ENCODE peak calls at places on chromosomes 12 and 14, in four cellular contexts. C, J, D and Z are unnamed samples.

GRCh38 chr14:73913256-73913655 is 26.6 kb downstream of the ZNF410 start:
- DNase-seq in D (no peak), C (no peak), J (no peak), Z (no peak)

GRCh38 chr14:99325016-99325415 is 53.0 kb upstream of the BCL11B start:
- DNase-seq in C (no peak), D (no peak), J (no peak), Z (no peak)

GRCh38 chr12:93363854-93364297 is 13.8 kb upstream of the NUDT4 start:
- DNase-seq in D (no peak), J (no peak), C (no peak), Z (no peak)

GRCh38 chr12:106135781-106136180 is 3.0 kb downstream of the NUAK1 start:
- DNase-seq in C (no peak), D (no peak), J (peak), Z (peak)

GRCh38 chr12:110543252-110543959 is 39.7 kb downstream of the PPTC7 start:
- DNase-seq in D (peak), C (peak), J (peak), Z (no peak)

GRCh38 chr14:100840751-100841444 is 15.0 kb downstream of the MEG3 start:
- DNase-seq in J (no peak), D (no peak), C (no peak), Z (no peak)

GRCh38 chr14:82113710-82114109 is 580.1 kb upstream of the SEL1L start:
- DNase-seq in D (no peak), C (no peak), J (no peak), Z (no peak)

GRCh38 chr12:80778005-80778541 is 61.4 kb downstream of the MYF5 start:
- DNase-seq in J (peak), C (peak), D (peak), Z (peak)

GRCh38 chr12:6430124-6430989 is 14.4 kb upstream of the CD27 start:
- DNase-seq in C (peak), J (peak), D (peak), Z (peak)

GRCh38 chr12:65189028-65189718 is 19.8 kb downstream of the LEMD3 start:
- DNase-seq in J (no peak), D (no peak), C (no peak), Z (no peak)

GRCh38 chr14:20493634-20494033 is 11.7 kb upstream of the RNASE10 start:
- DNase-seq in D (no peak), C (peak), J (no peak), Z (no peak)

GRCh38 chr12:2520722-2521246 is 274.0 kb upstream of the FKBP4 start:
- DNase-seq in J (no peak), C (no peak), D (no peak), Z (no peak)

GRCh38 chr12:57433370-57433769 is 1.2 kb upstream of the INHBC start:
- DNase-seq in D (no peak), C (no peak), J (no peak), Z (no peak)

GRCh38 chr12:41121374-41121773 is 66.7 kb upstream of the PDZRN4 start:
- DNase-seq in J (no peak), C (no peak), D (no peak), Z (no peak)

GRCh38 chr12:76996983-76997382 is 68.4 kb downstream of the E2F7 start:
- DNase-seq in C (no peak), J (no peak), D (no peak), Z (no peak)